ENCODE peak calls at places on chromosomes 7 and 10, in ten cellular contexts. K is astrocyte, O is GM23248, X is fibroblast of lung, G is OCI-LY7, L is A549, R is IMR-90, V is HCT116, H is GM12878, D is mesendoderm. I is an unnamed sample. For H3K4me1, the result is how much of the 10 kb centered on the place peaks cover.

GRCh38 chr7:95334434-95334833 is 10.1 kb upstream of the PON1 start:
- DNase-seq in K (peak), O (peak), X (peak), G (no peak), L (no peak), R (no peak), V (no peak), H (no peak), D (no peak), I (no peak)

GRCh38 chr10:5564537-5565204 is 39.9 kb downstream of the CALML3 start:
- DNase-seq in K (no peak), O (no peak), X (no peak), G (no peak), L (no peak), R (no peak), V (no peak), H (no peak), D (no peak), I (no peak)

GRCh38 chr7:80819503-80819902 is 99.3 kb downstream of the SEMA3C start:
- DNase-seq in K (no peak), O (no peak), X (no peak), G (no peak), L (no peak), R (no peak), V (no peak), H (no peak), D (no peak), I (no peak)

GRCh38 chr7:29113384-29114102 is 32.8 kb downstream of the CPVL start:
- DNase-seq in K (peak), O (peak), X (peak), G (peak), L (peak), R (no peak), V (peak), H (no peak), D (peak), I (peak)

GRCh38 chr10:110513949-110514348 is 16.2 kb downstream of the DUSP5 start:
- DNase-seq in K (no peak), O (no peak), X (no peak), G (no peak), L (no peak), R (no peak), V (no peak), H (no peak), D (no peak), I (no peak)

GRCh38 chr7:137936509-137937201 is 65.2 kb downstream of the CREB3L2 start:
- DNase-seq in K (no peak), O (no peak), X (no peak), G (no peak), L (no peak), R (no peak), V (no peak), H (no peak), D (no peak), I (no peak)

GRCh38 chr10:11760861-11761260 is 18.7 kb downstream of the ECHDC3 start:
- DNase-seq in K (no peak), O (peak), X (no peak), G (no peak), L (no peak), R (no peak), V (no peak), H (no peak), D (no peak), I (no peak)

GRCh38 chr7:1193593-1194424 is 33.8 kb upstream of the ZFAND2A start:
- DNase-seq in K (no peak), O (peak), X (peak), G (peak), L (peak), R (peak), V (peak), H (no peak), D (peak), I (no peak)

GRCh38 chr7:142459557-142459963 is 201.7 kb upstream of the PRSS58 start:
- DNase-seq in K (peak), O (peak), X (peak), G (peak), L (peak), R (peak), V (peak), H (no peak), D (peak), I (peak)

GRCh38 chr10:115951242-115951641 is 321.8 kb downstream of the GFRA1 start:
- DNase-seq in K (peak), O (no peak), X (no peak), G (no peak), L (no peak), R (no peak), V (no peak), H (no peak), D (no peak), I (no peak)

GRCh38 chr7:112238330-112238729 is 31.8 kb downstream of the ZNF277 start:
- DNase-seq in K (no peak), O (no peak), X (no peak), G (no peak), L (no peak), R (no peak), V (no peak), H (no peak), D (no peak), I (no peak)

GRCh38 chr10:86663046-86663345 is 5.3 kb upstream of the LDB3 start:
- DNase-seq in K (no peak), O (no peak), X (no peak), G (no peak), L (no peak), R (no peak), V (no peak), H (no peak), D (peak), I (no peak)

GRCh38 chr10:131638049-131638448 is 262.8 kb upstream of the PPP2R2D start:
- DNase-seq in K (no peak), O (no peak), X (no peak), G (no peak), L (no peak), R (no peak), V (no peak), H (no peak), D (no peak), I (no peak)

GRCh38 chr10:88660593-88660884 is 3.7 kb upstream of the LIPF start:
- DNase-seq in K (peak), O (no peak), X (peak), G (no peak), L (no peak), R (peak), V (no peak), H (no peak), D (no peak), I (no peak)

GRCh38 chr7:64037095-64037494 is 8.1 kb upstream of the ZNF727 start:
- DNase-seq in K (no peak), O (no peak), X (no peak), G (no peak), L (no peak), R (no peak), V (no peak), H (no peak), D (no peak), I (no peak)

GRCh38 chr7:114886241-114886640 is 35.7 kb upstream of the MDFIC start:
- DNase-seq in K (no peak), O (no peak), X (no peak), G (no peak), L (no peak), R (no peak), V (no peak), H (no peak), D (no peak), I (no peak)

GRCh38 chr7:135601182-135601581 is 43.5 kb downstream of the NUP205 start:
- DNase-seq in K (peak), O (peak), X (peak), G (no peak), L (no peak), R (peak), V (no peak), H (no peak), D (no peak), I (no peak)

GRCh38 chr10:113099431-113100298 is 149.6 kb downstream of the TCF7L2 start:
- DNase-seq in K (peak), O (no peak), X (peak), G (no peak), L (no peak), R (peak), V (no peak), H (no peak), D (peak), I (no peak)

GRCh38 chr7:27229448-27229847 is 13.2 kb upstream of the EVX1 start:
- DNase-seq in K (no peak), O (no peak), X (no peak), G (no peak), L (no peak), R (no peak), V (no peak), H (no peak), D (no peak), I (no peak)

GRCh38 chr10:9342865-9343450 is 1288.5 kb downstream of the GATA3 start:
- DNase-seq in K (peak), O (peak), X (peak), G (peak), L (no peak), R (peak), V (no peak), H (no peak), D (peak), I (peak)

GRCh38 chr10:3749011-3749410 is 36.0 kb downstream of the KLF6 start:
- DNase-seq in K (no peak), O (no peak), X (no peak), G (no peak), L (no peak), R (no peak), V (no peak), H (no peak), D (no peak), I (no peak)

GRCh38 chr10:61325596-61325995 is 127.6 kb downstream of the TMEM26 start:
- DNase-seq in K (no peak), O (no peak), X (no peak), G (no peak), L (no peak), R (no peak), V (no peak), H (no peak), D (no peak), I (no peak)

GRCh38 chr7:1290262-1291039 is 57.8 kb downstream of the UNCX start:
- DNase-seq in K (no peak), O (peak), X (peak), G (no peak), L (no peak), R (no peak), V (no peak), H (no peak), D (peak), I (peak)

GRCh38 chr7:124700655-124701054 is 64.9 kb downstream of the GPR37 start:
- DNase-seq in K (peak), O (no peak), X (peak), G (no peak), L (no peak), R (peak), V (no peak), H (no peak), D (no peak), I (no peak)

GRCh38 chr7:143299840-143300239 is 11.7 kb downstream of the CASP2 start:
- DNase-seq in K (no peak), O (peak), X (peak), G (peak), L (peak), R (no peak), V (peak), H (no peak), D (peak), I (peak)

GRCh38 chr7:100044719-100045118 is 4.9 kb upstream of the ZSCAN21 start:
- DNase-seq in K (no peak), O (no peak), X (no peak), G (peak), L (no peak), R (no peak), V (no peak), H (peak), D (no peak), I (no peak)

DNA sequence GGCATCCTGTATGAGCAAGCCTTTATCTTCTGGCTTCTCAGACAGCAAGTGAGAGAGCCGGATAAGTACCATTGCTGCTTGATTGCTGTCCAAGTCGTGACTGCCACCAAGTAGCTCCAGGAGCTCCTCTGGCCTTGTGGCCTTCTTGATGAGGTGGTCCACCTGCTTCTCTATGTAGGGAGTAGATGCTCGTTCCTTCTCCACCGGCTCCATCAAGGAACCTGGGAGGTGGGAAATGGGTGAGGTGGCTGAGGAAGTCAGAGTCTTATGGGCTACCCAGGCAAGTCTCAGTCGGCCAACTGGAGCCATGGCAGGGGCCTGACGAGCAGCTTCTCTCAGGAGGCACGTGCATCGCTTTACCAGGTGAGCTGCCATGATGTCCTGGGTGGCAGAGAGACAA is 2.6 kb downstream of the TBRG4 start:
- DNase-seq in K (no peak), O (no peak), X (no peak), G (no peak), L (no peak), R (no peak), V (no peak), H (no peak), D (no peak), I (no peak)
- H3K4me2 ChIP-seq in K (no peak), O (no peak), X (no peak), G (peak), L (peak), R (no peak), V (no peak), H (peak), D (no peak), I (peak)

GRCh38 chr10:78630944-78631838 is 437.6 kb upstream of the ZMIZ1 start:
- DNase-seq in K (peak), O (no peak), X (peak), G (no peak), L (no peak), R (peak), V (no peak), H (no peak), D (no peak), I (no peak)
- H3K4me1 ChIP-seq in K (under half), O (under half), X (under half), G (under half), L (under half), R (under half), V (under half), H (under half), D (under half), I (under half)

GRCh38 chr10:30882281-30882680 is 149.4 kb downstream of the ZNF438 start:
- DNase-seq in K (no peak), O (no peak), X (no peak), G (no peak), L (no peak), R (peak), V (no peak), H (no peak), D (no peak), I (no peak)
- H3K4me2 ChIP-seq in K (no peak), O (no peak), X (no peak), G (no peak), L (no peak), R (peak), V (no peak), H (no peak), D (no peak), I (no peak)

GRCh38 chr7:105352922-105353668 is 35.6 kb downstream of the SRPK2 start:
- DNase-seq in K (peak), O (peak), X (peak), G (no peak), L (no peak), R (peak), V (no peak), H (no peak), D (no peak), I (no peak)

GRCh38 chr7:105355701-105356100 is 33.0 kb downstream of the SRPK2 start:
- DNase-seq in K (no peak), O (no peak), X (no peak), G (no peak), L (no peak), R (no peak), V (no peak), H (no peak), D (no peak), I (no peak)

GRCh38 chr7:105354383-105354782 is 34.3 kb downstream of the SRPK2 start:
- DNase-seq in K (no peak), O (peak), X (no peak), G (no peak), L (no peak), R (no peak), V (no peak), H (no peak), D (no peak), I (no peak)

GRCh38 chr7:105352018-105352612 is 36.6 kb downstream of the SRPK2 start:
- DNase-seq in K (peak), O (peak), X (peak), G (peak), L (no peak), R (peak), V (no peak), H (peak), D (no peak), I (peak)

GRCh38 chr7:105353752-105354328 is 34.9 kb downstream of the SRPK2 start:
- DNase-seq in K (peak), O (peak), X (peak), G (peak), L (no peak), R (no peak), V (no peak), H (no peak), D (no peak), I (peak)
- H3K4me1 ChIP-seq in K (under half), O (under half), X (under half), G (under half), L (under half), R (under half), V (under half), H (under half), D (under half), I (half or more)

DNA sequence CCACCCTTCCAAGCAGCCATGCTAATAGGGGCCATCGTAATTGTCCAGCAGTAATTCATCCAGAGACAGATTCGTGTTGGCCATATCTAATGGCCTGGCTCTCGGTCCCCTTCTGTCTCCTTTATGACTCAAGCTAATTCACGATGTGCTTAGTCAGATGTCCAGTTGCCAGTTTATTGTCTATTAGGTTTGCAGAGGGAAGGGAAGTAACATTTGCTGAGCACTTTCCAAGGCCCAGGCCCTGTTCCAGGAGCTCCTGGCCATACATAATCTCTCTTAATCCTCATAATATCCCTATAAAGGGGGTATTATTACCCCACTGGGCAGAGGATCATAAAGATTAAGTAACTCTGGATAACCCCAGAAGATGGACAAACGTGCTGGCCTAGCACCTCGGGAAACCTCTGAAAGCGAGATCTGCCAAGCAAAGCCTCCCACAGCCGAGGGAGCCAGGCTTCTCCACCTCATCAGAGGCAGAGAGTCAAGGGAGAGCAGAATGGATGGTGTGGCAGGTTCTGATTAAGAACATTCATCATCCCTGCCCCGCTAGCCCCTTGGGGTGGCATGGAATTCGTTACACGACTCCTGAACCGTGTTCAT is 153.7 kb downstream of the PLXNA4 start:
- DNase-seq in K (peak), O (peak), X (peak), G (no peak), L (no peak), R (no peak), V (no peak), H (no peak), D (no peak), I (no peak)
- H3K4me2 ChIP-seq in K (peak), O (no peak), X (no peak), G (no peak), L (no peak), R (no peak), V (no peak), H (no peak), D (no peak), I (no peak)

GRCh38 chr7:36288501-36288900 is 101.2 kb upstream of the ANLN start:
- DNase-seq in K (no peak), O (no peak), X (no peak), G (no peak), L (no peak), R (no peak), V (no peak), H (no peak), D (no peak), I (no peak)
- H3K4me1 ChIP-seq in K (under half), O (under half), X (under half), G (half or more), L (half or more), R (under half), V (under half), H (under half), D (under half), I (half or more)

DNA sequence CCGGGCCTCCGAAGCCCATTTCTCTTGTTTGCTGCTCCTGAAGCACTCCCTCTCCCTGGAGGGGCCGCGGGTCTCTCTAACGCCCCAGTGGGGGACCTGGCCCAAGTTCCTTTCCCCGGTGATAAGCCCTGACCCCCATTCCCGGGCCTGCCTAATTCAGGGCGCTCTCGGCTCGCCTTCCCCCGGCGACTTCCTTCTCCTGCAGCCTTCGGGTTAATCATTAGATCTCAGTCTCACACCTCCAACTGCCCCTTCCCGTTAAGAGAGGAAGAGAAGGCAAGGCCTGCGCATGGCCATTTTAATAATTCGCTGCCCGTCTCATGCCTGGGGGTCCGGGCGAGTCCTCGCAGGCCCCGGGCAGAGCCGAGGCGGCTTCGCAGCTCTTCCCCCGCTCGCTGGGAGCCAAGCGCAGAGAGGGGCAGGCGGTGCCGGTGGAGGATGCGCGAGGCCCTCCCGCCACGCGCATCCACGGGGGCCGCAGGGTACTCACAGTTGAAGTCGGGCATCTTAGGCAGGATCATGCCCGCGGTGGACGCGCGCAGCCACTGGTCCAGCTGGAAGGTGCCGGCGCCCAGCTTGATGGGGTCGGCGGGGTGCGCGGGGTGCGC is 1.2 kb downstream of the MNX1 start:
- DNase-seq in K (no peak), O (no peak), X (no peak), G (no peak), L (peak), R (no peak), V (no peak), H (no peak), D (peak), I (no peak)
- H3K4me2 ChIP-seq in K (no peak), O (no peak), X (no peak), G (peak), L (peak), R (no peak), V (peak), H (peak), D (no peak), I (no peak)

GRCh38 chr7:129047761-129048160 is 7.2 kb downstream of the TNPO3 start:
- DNase-seq in K (peak), O (no peak), X (peak), G (no peak), L (no peak), R (no peak), V (no peak), H (no peak), D (no peak), I (no peak)
- H3K4me1 ChIP-seq in K (under half), O (under half), X (under half), G (half or more), L (under half), R (under half), V (under half), H (under half), D (under half), I (under half)

DNA sequence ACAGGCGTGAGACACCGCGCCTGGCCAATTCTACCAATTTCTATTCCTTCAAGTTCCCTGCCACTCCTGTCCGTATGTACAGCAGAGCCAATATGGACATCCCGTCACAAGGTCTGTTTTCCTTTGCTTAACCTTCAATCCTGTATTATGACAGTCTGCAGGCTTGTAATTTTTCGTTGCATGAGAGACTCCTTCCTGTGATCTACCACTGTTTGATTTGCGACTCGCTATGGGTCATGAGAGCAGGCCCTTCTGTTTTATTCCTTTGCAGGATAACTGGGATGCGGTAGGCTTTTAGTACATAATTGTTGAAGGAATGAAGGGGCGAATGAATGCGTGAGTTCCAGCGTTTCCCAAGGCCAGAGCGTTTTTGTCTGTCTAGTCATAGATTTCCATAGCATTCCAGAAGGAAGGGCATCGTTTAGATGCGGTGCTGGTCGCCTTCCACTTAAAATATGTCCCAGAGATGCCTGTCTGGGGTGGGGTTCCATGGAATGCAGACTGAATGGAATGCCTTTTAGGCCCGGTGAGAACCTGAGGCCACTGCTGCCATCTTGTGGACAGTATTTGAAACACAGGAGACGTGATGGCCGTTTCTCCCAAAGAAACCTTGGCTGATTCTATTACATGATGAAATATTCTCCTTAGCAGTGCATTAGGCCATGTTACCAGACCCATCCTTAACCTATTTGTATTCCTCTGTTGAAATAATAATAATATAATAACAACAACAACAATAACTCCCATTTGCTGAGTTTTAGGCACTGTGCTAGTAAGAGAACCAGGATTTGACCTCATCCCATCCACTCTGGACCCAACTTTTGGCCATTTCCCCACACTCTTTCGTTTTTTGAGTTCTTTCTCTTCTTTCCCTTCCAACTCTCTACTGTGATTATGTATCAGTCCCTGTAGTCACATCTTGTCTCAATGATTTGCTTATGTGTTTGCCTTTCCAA is 193.2 kb downstream of the MYOF start:
- DNase-seq in K (peak), O (peak), X (peak), G (peak), L (peak), R (peak), V (peak), H (no peak), D (peak), I (peak)
- H3K4me2 ChIP-seq in K (peak), O (no peak), X (no peak), G (no peak), L (peak), R (no peak), V (peak), H (no peak), D (no peak), I (no peak)

I was measured in DND-41.